ENCODE peak calls at places on chromosomes 11 and 22, in ten cellular contexts. T is substantia nigra, H is stromal cell of bone marrow, I is endothelial cell, Z is NCI-H2171, X is hepatic stellate cell, E is fibroblast of mammary gland, B is dorsolateral prefrontal cortex, M is WTC11, A is cardiac fibroblast. Q is an unnamed sample.

GRCh38 chr11:131455843-131456704 is 85.7 kb downstream of the NTM start:
- DNase-seq in E (no peak), H (no peak), T (no peak), Z (no peak), A (no peak), X (no peak), I (no peak), B (no peak), M (no peak), Q (no peak)

GRCh38 chr22:32490279-32490678 is 15.7 kb downstream of the FBXO7 start:
- DNase-seq in M (no peak), A (no peak), T (no peak), I (no peak), X (no peak), E (no peak), B (no peak), H (no peak), Z (no peak), Q (no peak)

GRCh38 chr22:28137036-28137435 is 218.0 kb upstream of the PITPNB start:
- DNase-seq in Z (no peak), E (no peak), H (no peak), I (no peak), M (no peak), B (no peak), X (no peak), A (no peak), T (no peak), Q (peak)

GRCh38 chr22:48247829-48248228 is 1485.4 kb downstream of the TBC1D22A start:
- DNase-seq in I (no peak), A (no peak), E (no peak), H (no peak), X (no peak), B (no peak), Z (no peak), M (no peak), T (no peak), Q (no peak)

GRCh38 chr22:27206001-27206746 is 548.8 kb downstream of the MIAT start:
- DNase-seq in X (no peak), B (no peak), E (no peak), T (no peak), A (peak), I (no peak), H (no peak), M (no peak), Z (no peak), Q (peak)

GRCh38 chr11:124930799-124931198 is 5.0 kb downstream of the HEPACAM start:
- DNase-seq in E (no peak), T (no peak), I (no peak), H (no peak), A (no peak), X (no peak), B (no peak), Z (no peak), M (no peak), Q (no peak)

GRCh38 chr11:47514825-47515647 is 37.9 kb downstream of the CELF1 start:
- DNase-seq in H (no peak), T (no peak), I (no peak), A (peak), B (no peak), Z (peak), X (peak), E (peak), M (no peak), Q (peak)

GRCh38 chr11:5366856-5367255 is 15.5 kb downstream of the OR51B6 start:
- DNase-seq in I (no peak), M (no peak), B (no peak), X (no peak), H (no peak), A (peak), T (no peak), E (no peak), Z (no peak), Q (peak)

GRCh38 chr11:70522613-70523311 is 124.4 kb downstream of the CTTN start:
- DNase-seq in H (no peak), B (no peak), M (no peak), E (no peak), X (no peak), Z (no peak), A (no peak), T (no peak), I (no peak), Q (no peak)

GRCh38 chr11:120903686-120904085 is 120.2 kb upstream of the TBCEL start:
- DNase-seq in E (no peak), T (no peak), X (no peak), H (no peak), M (no peak), Z (no peak), A (no peak), B (no peak), I (no peak), Q (no peak)

GRCh38 chr11:4125141-4125540 is 30.5 kb downstream of the RRM1 start:
- DNase-seq in H (no peak), I (no peak), M (no peak), X (no peak), B (no peak), E (peak), T (no peak), Z (no peak), A (peak), Q (no peak)

GRCh38 chr22:38734203-38735100 is 21.3 kb downstream of the SUN2 start:
- DNase-seq in E (no peak), I (no peak), B (no peak), T (no peak), X (no peak), M (no peak), H (no peak), A (no peak), Z (no peak), Q (no peak)

GRCh38 chr11:2096001-2096918 is 42.9 kb downstream of the IGF2 start:
- DNase-seq in B (no peak), I (no peak), H (peak), Z (no peak), M (no peak), E (no peak), A (no peak), X (peak), T (no peak), Q (no peak)

GRCh38 chr22:17951315-17951714 is 73.0 kb downstream of the MICAL3 start:
- DNase-seq in A (no peak), E (no peak), X (no peak), Z (no peak), H (no peak), M (no peak), I (no peak), T (no peak), B (no peak), Q (no peak)

GRCh38 chr11:85595285-85595884 is 31.8 kb downstream of the DLG2 start:
- DNase-seq in A (peak), H (peak), M (no peak), X (peak), B (no peak), E (peak), I (no peak), T (no peak), Z (peak), Q (peak)

GRCh38 chr22:43267332-43267731 is 75.8 kb downstream of the SCUBE1 start:
- DNase-seq in H (no peak), I (no peak), T (no peak), A (no peak), X (no peak), B (no peak), M (no peak), E (no peak), Z (no peak), Q (no peak)

GRCh38 chr11:117191680-117192400 is 7.3 kb upstream of the TAGLN start:
- DNase-seq in M (no peak), X (no peak), A (no peak), I (no peak), Z (no peak), E (no peak), B (no peak), H (no peak), T (no peak), Q (no peak)

GRCh38 chr11:125423247-125423849 is 72.7 kb downstream of the FEZ1 start:
- DNase-seq in T (no peak), I (no peak), A (no peak), Z (no peak), M (no peak), H (no peak), X (no peak), E (no peak), B (no peak), Q (no peak)

GRCh38 chr11:134856371-134856971 is 444.4 kb upstream of the B3GAT1 start:
- DNase-seq in T (no peak), A (no peak), I (no peak), X (no peak), H (no peak), B (no peak), Z (no peak), E (no peak), M (no peak), Q (no peak)

GRCh38 chr22:37502342-37503182 is 16.4 kb upstream of the MFNG start:
- DNase-seq in I (no peak), H (no peak), X (no peak), M (no peak), A (no peak), Z (no peak), B (no peak), E (no peak), T (no peak), Q (no peak)

GRCh38 chr11:9802291-9802861 is 138.5 kb downstream of the SWAP70 start:
- DNase-seq in A (peak), E (peak), Z (no peak), X (peak), H (peak), T (no peak), M (no peak), I (no peak), B (no peak), Q (peak)

GRCh38 chr11:61711493-61711892 is 31.3 kb downstream of the DAGLA start:
- DNase-seq in B (no peak), E (no peak), X (no peak), T (no peak), I (no peak), H (no peak), A (no peak), Z (peak), M (no peak), Q (no peak)

GRCh38 chr11:13859986-13860385 is 102.5 kb upstream of the SPON1 start:
- DNase-seq in I (no peak), X (no peak), T (no peak), H (no peak), A (no peak), B (peak), M (no peak), Z (no peak), E (no peak), Q (no peak)

GRCh38 chr11:107370390-107370789 is 87.2 kb downstream of the CWF19L2 start:
- DNase-seq in A (peak), B (no peak), H (peak), M (no peak), Z (no peak), X (peak), E (peak), T (no peak), I (no peak), Q (peak)

GRCh38 chr11:19419021-19419750 is 178.4 kb upstream of the E2F8 start:
- DNase-seq in I (no peak), A (peak), T (no peak), H (no peak), B (no peak), E (peak), X (peak), Z (no peak), M (no peak), Q (peak)

GRCh38 chr11:45209904-45210699 is 63.7 kb downstream of the PRDM11 start:
- DNase-seq in I (peak), Z (peak), E (peak), M (peak), H (no peak), T (no peak), A (peak), X (peak), B (peak), Q (no peak)

GRCh38 chr11:6611092-6612007 is 666 bp downstream of the TAF10 start:
- DNase-seq in A (peak), T (no peak), X (no peak), M (peak), Z (no peak), E (peak), H (no peak), B (no peak), I (no peak), Q (no peak)